ENCODE peak calls at places on chromosome 22, in ten cellular contexts. M, C, E, U, Q, K, J, S, B and O are unnamed samples.
A peak's percentile ranks its signal among the peaks of the same experiment; 100 is the strongest.

GRCh38 chr22:49632199-49633009 is 195.3 kb downstream of the BRD1 start:
- DNase-seq in M (no peak), C (peak; percentile 37), E (peak; percentile 93), U (peak; percentile 28), Q (peak; percentile 83), K (peak; percentile 86), J (peak; percentile 8), S (peak; percentile 18), B (no peak), O (no peak)

GRCh38 chr22:50399751-50400331 is 56.7 kb downstream of the PPP6R2 start:
- DNase-seq in M (no peak), C (peak; percentile 41), E (peak; percentile 75), U (no peak), Q (peak; percentile 53), K (peak; percentile 66), J (no peak), S (no peak), B (no peak), O (no peak)

GRCh38 chr22:37567991-37568390 is 7.7 kb downstream of the CDC42EP1 start:
- DNase-seq in M (no peak), C (no peak), E (no peak), U (no peak), Q (no peak), K (no peak), J (no peak), S (no peak), B (no peak), O (no peak)

GRCh38 chr22:31947296-31947695 is 3.0 kb downstream of the YWHAH start:
- DNase-seq in M (no peak), C (peak; percentile 38), E (no peak), U (no peak), Q (no peak), K (no peak), J (peak; percentile 46), S (no peak), B (no peak), O (no peak)

GRCh38 chr22:43148581-43148980 is 2.8 kb upstream of the TSPO start:
- DNase-seq in M (no peak), C (peak; percentile 56), E (no peak), U (no peak), Q (no peak), K (no peak), J (peak; percentile 35), S (no peak), B (no peak), O (no peak)

GRCh38 chr22:22200569-22201184 is 43.9 kb upstream of the VPREB1 start:
- DNase-seq in M (no peak), C (no peak), E (no peak), U (no peak), Q (no peak), K (no peak), J (no peak), S (no peak), B (no peak), O (no peak)

GRCh38 chr22:18978506-18978905 is 42.4 kb upstream of the PRODH start:
- DNase-seq in M (no peak), C (no peak), E (no peak), U (no peak), Q (no peak), K (no peak), J (no peak), S (no peak), B (no peak), O (no peak)

GRCh38 chr22:43860126-43860525 is 2.2 kb downstream of the SULT4A1 start:
- DNase-seq in M (no peak), C (no peak), E (no peak), U (no peak), Q (no peak), K (peak; percentile 35), J (no peak), S (no peak), B (no peak), O (no peak)

GRCh38 chr22:37546436-37547248 is 13.6 kb upstream of the CDC42EP1 start:
- DNase-seq in M (no peak), C (peak; percentile 32), E (peak; percentile 70), U (peak; percentile 68), Q (peak; percentile 60), K (peak; percentile 79), J (no peak), S (no peak), B (peak; percentile 90), O (no peak)

GRCh38 chr22:49925525-49926128 is 7.2 kb downstream of the CRELD2 start:
- DNase-seq in M (peak; percentile 80), C (peak; percentile 58), E (no peak), U (no peak), Q (no peak), K (no peak), J (no peak), S (no peak), B (no peak), O (no peak)

GRCh38 chr22:38467904-38468760 is at the start of gene KDELR3:
- DNase-seq in M (no peak), C (peak; percentile 80), E (peak; percentile 57), U (peak; percentile 71), Q (peak; percentile 61), K (peak; percentile 44), J (peak; percentile 81), S (peak; percentile 52), B (peak; percentile 87), O (peak; percentile 30)

DNA sequence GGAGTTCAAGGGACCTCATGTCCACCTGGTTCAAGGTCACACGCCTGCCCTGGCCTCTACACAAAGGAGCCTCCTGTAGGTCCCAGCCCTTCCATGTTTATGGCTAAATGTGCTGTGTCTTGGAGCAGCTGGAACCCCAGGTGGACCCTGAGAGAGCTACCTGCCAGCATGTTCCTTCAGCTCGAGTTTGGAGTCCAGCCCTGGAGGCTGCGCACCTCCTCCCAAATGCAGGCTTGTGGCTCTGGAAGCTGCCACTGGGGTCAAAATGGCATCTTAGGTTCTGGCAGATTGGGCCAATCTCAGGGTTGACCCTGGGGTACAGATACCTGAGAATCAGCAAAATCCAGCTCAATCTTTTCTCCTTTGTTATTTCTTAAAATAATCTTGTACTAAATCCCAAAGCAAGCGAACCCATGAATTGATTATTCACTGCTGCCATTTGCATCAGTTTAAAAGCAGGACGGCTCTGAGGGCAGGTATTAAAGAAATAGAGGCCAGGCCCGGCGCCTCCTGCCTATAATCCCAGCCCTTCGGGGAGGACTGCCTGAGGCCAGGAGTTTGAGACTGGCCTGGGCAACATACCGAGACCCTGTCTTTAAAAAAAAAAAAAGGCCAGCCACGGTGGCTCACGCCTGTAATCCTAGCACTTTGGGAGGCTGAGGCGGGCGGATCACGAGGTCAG is 2.9 kb downstream of the TNFRSF13C start:
- DNase-seq in M (no peak), C (no peak), E (no peak), U (no peak), Q (no peak), K (no peak), J (no peak), S (no peak), B (no peak), O (no peak)
- H3K4me3 ChIP-seq in M (no peak overlapping the region), C (no peak overlapping the region), E (no peak overlapping the region), U (no peak overlapping the region), Q (no peak overlapping the region), K (no peak overlapping the region), J (no peak overlapping the region), S (no peak overlapping the region), B (no peak overlapping the region), O (no peak overlapping the region)

GRCh38 chr22:24010018-24010391 is 1.1 kb upstream of the CABIN1 start:
- DNase-seq in M (no peak), C (no peak), E (no peak), U (no peak), Q (no peak), K (no peak), J (no peak), S (no peak), B (no peak), O (no peak)
- H3K27ac ChIP-seq in M (no peak overlapping the region), C (no peak overlapping the region), E (no peak overlapping the region), U (no peak overlapping the region), Q (no peak overlapping the region), K (no peak overlapping the region), J (no peak overlapping the region), S (no peak overlapping the region), B (no peak overlapping the region), O (no peak overlapping the region)

GRCh38 chr22:20298110-20298802 is 21.6 kb downstream of the DGCR6L start:
- DNase-seq in M (no peak), C (no peak), E (peak; percentile 35), U (no peak), Q (no peak), K (no peak), J (peak; percentile 6), S (no peak), B (no peak), O (no peak)
- H3K4me3 ChIP-seq in M (peak overlapping the region; percentile 53), C (no peak overlapping the region), E (peak overlapping the region; percentile 50), U (no peak overlapping the region), Q (peak overlapping the region; percentile 54), K (peak overlapping the region; percentile 58), J (no peak overlapping the region), S (no peak overlapping the region), B (peak overlapping the region; percentile 66), O (no peak overlapping the region)

GRCh38 chr22:25100402-25100801 is 99.3 kb upstream of the CRYBB3 start:
- DNase-seq in M (no peak), C (no peak), E (no peak), U (no peak), Q (no peak), K (no peak), J (no peak), S (no peak), B (no peak), O (no peak)

GRCh38 chr22:25099202-25099601 is 100.5 kb upstream of the CRYBB3 start:
- DNase-seq in M (no peak), C (no peak), E (no peak), U (no peak), Q (no peak), K (no peak), J (no peak), S (no peak), B (no peak), O (no peak)

GRCh38 chr22:25101986-25102385 is 97.7 kb upstream of the CRYBB3 start:
- DNase-seq in M (no peak), C (no peak), E (no peak), U (no peak), Q (no peak), K (no peak), J (no peak), S (no peak), B (no peak), O (no peak)

GRCh38 chr22:25102722-25103121 is 96.9 kb upstream of the CRYBB3 start:
- DNase-seq in M (no peak), C (no peak), E (no peak), U (no peak), Q (no peak), K (no peak), J (no peak), S (no peak), B (no peak), O (no peak)

DNA sequence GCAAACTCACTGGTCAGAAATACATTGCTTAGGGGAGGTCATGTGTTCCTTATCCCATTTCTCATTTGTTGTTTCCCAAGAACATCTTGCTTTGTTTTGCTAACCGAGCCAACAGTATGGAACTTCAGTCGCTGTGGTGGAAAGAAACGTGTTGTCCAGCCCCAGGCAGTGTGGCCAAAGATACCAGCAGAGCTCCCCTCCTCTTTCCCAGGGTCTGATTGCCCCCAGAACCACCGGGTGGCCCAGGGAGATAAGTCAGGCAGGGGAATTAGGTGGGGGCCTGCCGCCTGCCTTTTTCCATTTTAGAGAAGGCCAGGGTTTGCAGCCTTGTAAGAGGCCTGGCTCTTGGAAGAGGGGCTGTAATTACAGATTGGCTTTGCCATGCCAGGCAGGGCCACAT is 98.7 kb upstream of the CRYBB3 start:
- DNase-seq in M (no peak), C (no peak), E (peak; percentile 18), U (no peak), Q (no peak), K (no peak), J (no peak), S (no peak), B (no peak), O (no peak)
- H3K27ac ChIP-seq in M (no peak overlapping the region), C (no peak overlapping the region), E (peak overlapping the region; percentile 64), U (no peak overlapping the region), Q (no peak overlapping the region), K (peak overlapping the region; percentile 70), J (no peak overlapping the region), S (no peak overlapping the region), B (peak overlapping the region; percentile 82), O (no peak overlapping the region)